ENCODE peak calls at places on chromosome 17, in eight cellular contexts. U is CD8-positive, alpha-beta T cell; K is heart left ventricle; R is endothelial cell; E is breast epithelium; T is upper lobe of right lung; P is endodermal cell; M is GM06990. G is an unnamed sample.

GRCh38 chr17:74770498-74771318 is 5.4 kb downstream of the NAT9 start:
- DNase-seq in M (peak), R (peak), P (peak), T (peak), U (peak), K (peak), E (peak), G (peak)

GRCh38 chr17:73706428-73706827 is 62.2 kb upstream of the SDK2 start:
- DNase-seq in U (no peak), T (no peak), P (no peak), R (no peak), M (no peak), K (no peak), E (no peak), G (no peak)

GRCh38 chr17:70716551-70716950 is 547.2 kb downstream of the KCNJ2 start:
- DNase-seq in U (no peak), T (no peak), M (no peak), R (no peak), P (no peak), K (no peak), E (no peak), G (no peak)

GRCh38 chr17:17151055-17151454 is 55.1 kb downstream of the PLD6 start:
- DNase-seq in T (no peak), R (no peak), M (no peak), P (no peak), U (no peak), K (no peak), E (no peak), G (no peak)

GRCh38 chr17:9285602-9286001 is 264.3 kb downstream of the NTN1 start:
- DNase-seq in M (no peak), E (no peak), U (no peak), T (no peak), P (no peak), K (no peak), R (no peak), G (no peak)

GRCh38 chr17:82402865-82403264 is 15.3 kb upstream of the HEXD start:
- DNase-seq in R (no peak), M (no peak), U (no peak), E (no peak), P (no peak), K (no peak), T (no peak), G (peak)

GRCh38 chr17:65684631-65685030 is 123.2 kb upstream of the AXIN2 start:
- DNase-seq in R (no peak), E (no peak), P (no peak), T (no peak), K (no peak), U (no peak), M (no peak), G (no peak)

GRCh38 chr17:64315032-64315490 is 52.0 kb upstream of the TEX2 start:
- DNase-seq in R (no peak), K (peak), P (no peak), U (no peak), E (peak), T (peak), M (no peak), G (no peak)

GRCh38 chr17:28712037-28712704 is 483 bp upstream of the PROCA1 start:
- DNase-seq in R (peak), T (peak), E (no peak), M (peak), P (peak), K (peak), U (peak), G (peak)

GRCh38 chr17:75877752-75878173 is 618 bp downstream of the TRIM47 start:
- DNase-seq in E (peak), U (peak), M (peak), R (peak), P (peak), T (peak), K (peak), G (peak)

GRCh38 chr17:63140255-63140654 is 174.2 kb downstream of the TANC2 start:
- DNase-seq in E (no peak), U (no peak), P (no peak), T (no peak), M (peak), K (no peak), R (no peak), G (no peak)

GRCh38 chr17:4719684-4720221 is 9.3 kb downstream of the ARRB2 start:
- DNase-seq in E (no peak), P (no peak), T (no peak), U (no peak), M (no peak), R (no peak), K (no peak), G (no peak)

GRCh38 chr17:68290268-68290954 is 516 bp downstream of the SLC16A6 start:
- DNase-seq in K (peak), P (peak), M (peak), E (no peak), R (peak), U (peak), T (peak), G (peak)

GRCh38 chr17:4368341-4368740 is 1.9 kb upstream of the UBE2G1 start:
- DNase-seq in U (no peak), K (peak), R (no peak), P (no peak), M (no peak), T (no peak), E (no peak), G (no peak)

GRCh38 chr17:33050611-33051140 is 59.0 kb downstream of the SPACA3 start:
- DNase-seq in P (peak), E (no peak), M (no peak), T (no peak), U (no peak), K (no peak), R (no peak), G (no peak)

GRCh38 chr17:33053641-33054040 is 62.0 kb downstream of the SPACA3 start:
- DNase-seq in K (no peak), P (peak), T (no peak), E (no peak), R (no peak), M (no peak), U (no peak), G (no peak)

GRCh38 chr17:33052856-33053255 is 61.2 kb downstream of the SPACA3 start:
- DNase-seq in R (no peak), K (no peak), E (no peak), M (no peak), U (no peak), P (peak), T (no peak), G (no peak)

GRCh38 chr17:33046361-33047255 is 55.0 kb downstream of the SPACA3 start:
- DNase-seq in U (no peak), E (no peak), R (no peak), M (no peak), P (peak), K (no peak), T (no peak), G (no peak)

DNA sequence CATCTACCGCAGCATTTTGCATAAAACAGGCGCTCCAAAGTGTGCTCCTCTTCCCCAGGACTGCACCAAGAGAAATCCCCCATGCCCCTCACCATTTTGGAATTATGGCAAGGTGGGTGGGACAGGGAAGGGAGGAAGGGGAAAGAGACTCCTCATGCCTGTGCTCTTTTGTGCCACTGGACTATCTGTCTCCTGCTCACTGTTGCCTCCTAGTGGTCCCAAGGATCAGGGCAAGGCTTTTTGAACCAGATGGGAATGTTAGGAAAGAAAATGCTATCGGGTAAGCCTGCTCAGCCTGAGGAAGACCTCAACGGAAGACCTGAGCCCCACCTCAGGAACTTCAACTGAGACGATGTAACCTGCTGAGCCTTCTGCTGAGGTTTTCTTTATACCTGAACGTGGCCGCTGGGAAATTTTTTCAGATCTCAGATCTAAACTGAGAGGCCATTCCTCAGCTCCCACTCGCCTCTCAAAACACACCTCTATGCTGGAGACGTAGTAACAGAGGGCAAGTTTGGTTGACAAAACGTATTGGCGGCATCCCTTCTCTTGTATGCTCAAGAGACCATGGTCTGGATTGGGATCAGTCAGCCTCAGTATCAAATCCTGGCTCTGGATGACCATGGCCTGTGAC is 58.3 kb downstream of the SPACA3 start:
- DNase-seq in U (no peak), M (no peak), T (no peak), K (no peak), E (no peak), R (peak), P (peak), G (peak)
- TF ChIP-seq CTCF in U (peak), M (peak), T (peak), K (peak), E (peak), R (peak), P (peak), G (peak)

DNA sequence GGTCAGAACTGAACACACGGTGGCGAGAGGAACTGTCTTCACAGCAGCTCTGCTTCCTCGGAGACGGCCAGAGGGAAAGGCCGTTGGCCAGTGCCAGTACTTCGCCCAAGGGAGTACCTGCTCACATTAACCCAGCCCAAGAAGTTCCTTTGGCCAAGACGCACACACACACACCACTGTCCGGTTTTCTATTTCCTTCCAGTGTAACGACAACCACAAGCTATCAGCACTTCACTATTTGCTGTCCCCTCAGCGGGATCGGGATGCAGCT is 735 bp upstream of the GGNBP2 start:
- DNase-seq in R (no peak), M (no peak), T (no peak), U (no peak), P (peak), E (no peak), K (peak), G (peak)
- TF ChIP-seq CTCF in R (no peak), M (peak), T (no peak), U (no peak), P (peak), E (no peak), K (no peak), G (no peak)

DNA sequence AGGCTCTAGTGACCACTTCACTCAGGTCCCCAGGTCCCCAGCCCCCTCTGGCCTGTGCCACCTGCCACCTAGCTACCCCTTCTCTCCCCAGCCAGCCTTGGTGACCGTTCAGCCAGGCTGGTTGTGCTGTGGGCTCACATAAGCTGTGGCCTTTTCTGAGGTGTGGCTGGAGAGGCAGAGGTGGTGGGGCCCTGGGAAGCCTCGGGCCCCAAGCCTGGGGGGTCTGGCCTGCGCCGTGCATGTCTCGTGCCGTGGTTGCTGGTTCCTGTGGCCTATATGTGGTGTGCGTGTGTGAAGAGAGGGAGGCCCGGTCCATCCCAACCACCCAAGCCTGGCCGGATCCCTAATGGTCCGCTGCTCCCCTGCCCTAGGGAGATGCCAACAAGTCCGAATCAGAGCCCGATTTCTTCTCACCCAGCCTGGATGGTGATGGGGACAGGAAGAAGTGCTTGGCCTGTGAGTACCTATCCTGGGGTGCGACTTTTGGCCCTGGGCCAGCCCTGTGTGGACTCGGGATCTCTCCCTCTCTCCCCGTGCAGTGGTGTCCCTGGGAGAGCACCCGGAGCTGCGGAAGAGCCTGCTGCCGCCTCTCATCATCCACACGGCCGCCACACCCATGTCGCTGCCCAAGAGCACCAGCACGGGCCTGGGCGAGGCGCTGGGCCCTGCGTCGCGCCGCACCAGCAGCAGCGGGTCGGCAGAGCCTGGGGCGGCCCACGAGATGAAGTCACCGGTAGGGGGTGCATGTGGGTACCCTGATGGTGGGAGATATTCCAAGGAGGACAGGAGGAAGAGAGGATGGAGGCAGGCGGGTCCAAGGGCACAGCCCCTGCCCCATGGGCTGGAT is 35.9 kb downstream of the CACNA1G start:
- DNase-seq in M (no peak), T (no peak), R (peak), U (no peak), E (no peak), K (no peak), P (peak), G (no peak)
- TF ChIP-seq CTCF in M (peak), T (peak), R (peak), U (no peak), E (no peak), K (no peak), P (peak), G (no peak)

GRCh38 chr17:71793550-71793949 is 327.3 kb upstream of the SOX9 start:
- DNase-seq in T (no peak), P (no peak), K (no peak), M (no peak), R (no peak), U (no peak), E (no peak), G (no peak)

GRCh38 chr17:71792966-71793365 is 327.9 kb upstream of the SOX9 start:
- DNase-seq in E (no peak), R (no peak), P (no peak), T (no peak), M (no peak), K (no peak), U (no peak), G (no peak)

GRCh38 chr17:71791311-71791710 is 329.5 kb upstream of the SOX9 start:
- DNase-seq in E (no peak), P (no peak), T (no peak), M (no peak), K (no peak), R (no peak), U (no peak), G (no peak)

DNA sequence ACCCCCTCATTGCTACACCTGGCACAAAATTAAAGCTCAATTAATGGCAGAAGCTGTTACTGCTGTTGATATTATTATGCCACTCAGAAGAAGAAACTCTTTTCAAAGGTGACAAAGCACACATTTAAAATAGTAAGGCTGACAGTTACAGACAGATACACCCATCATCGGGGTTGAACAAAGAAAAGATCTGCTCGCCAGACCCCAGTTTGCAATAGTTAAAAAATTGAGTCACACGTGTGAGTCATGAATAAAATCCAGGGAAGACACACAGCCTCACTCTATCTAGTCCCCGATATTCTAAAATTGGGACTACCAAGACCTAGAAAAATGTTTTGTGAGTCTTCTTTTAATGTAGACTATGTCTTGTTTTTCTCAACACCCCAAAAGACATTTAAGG is 330.0 kb upstream of the SOX9 start:
- DNase-seq in T (no peak), R (no peak), U (no peak), P (no peak), K (no peak), M (no peak), E (no peak), G (no peak)
- TF ChIP-seq CTCF in T (no peak), R (no peak), U (no peak), P (no peak), K (no peak), M (no peak), E (no peak), G (no peak)

GRCh38 chr17:45236002-45236606 is 14.4 kb downstream of the FMNL1 start:
- DNase-seq in P (no peak), M (no peak), T (no peak), E (no peak), K (no peak), R (no peak), U (no peak), G (no peak)
- TF ChIP-seq CTCF in P (peak), M (no peak), T (peak), E (no peak), K (peak), R (peak), U (peak), G (no peak)

DNA sequence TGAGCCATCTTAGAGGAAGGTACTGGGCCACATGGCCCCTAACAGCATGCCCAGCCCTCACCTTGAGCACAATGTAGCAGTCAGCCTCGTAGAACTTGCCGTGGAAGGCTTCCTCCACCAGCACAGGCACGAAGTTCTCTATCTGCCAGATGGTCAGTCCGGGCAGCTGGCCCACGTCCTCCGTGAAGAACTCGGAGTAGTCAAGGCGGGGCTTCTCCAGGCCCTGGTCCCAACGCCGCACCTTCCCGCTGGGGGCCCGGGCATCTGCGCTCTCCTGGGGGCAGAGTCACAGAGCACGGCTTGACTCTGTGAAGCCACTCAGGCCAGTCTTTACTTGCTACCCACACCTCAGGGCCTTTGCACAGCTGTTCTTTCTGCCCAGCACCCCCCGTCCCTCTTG is 7.3 kb downstream of the FLII start:
- DNase-seq in M (no peak), K (no peak), P (no peak), R (no peak), E (no peak), U (no peak), T (no peak), G (no peak)
- TF ChIP-seq CTCF in M (no peak), K (no peak), P (no peak), R (no peak), E (no peak), U (no peak), T (no peak), G (no peak)

DNA sequence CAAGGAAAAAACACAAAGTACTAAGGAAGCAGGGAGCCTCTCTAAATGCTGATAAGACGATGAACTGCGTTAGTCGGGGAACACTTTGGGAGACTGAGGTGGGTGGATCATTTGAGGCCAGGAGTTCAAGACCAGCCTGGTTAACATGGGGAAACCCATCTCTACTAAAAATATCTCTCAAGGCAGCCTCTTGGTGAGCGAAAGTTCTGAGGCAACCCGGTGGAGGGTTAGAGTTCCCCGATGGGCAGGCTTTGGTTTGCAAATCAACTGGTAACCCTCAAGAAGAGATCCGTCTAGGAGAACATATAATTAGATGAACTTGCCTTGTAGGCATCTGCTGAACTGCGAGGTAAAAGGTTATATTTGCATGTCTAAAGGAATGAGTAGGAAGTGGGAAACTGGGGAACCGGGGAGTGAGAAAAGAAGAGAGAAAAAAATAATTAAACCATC is 44.6 kb downstream of the WSB1 start:
- DNase-seq in K (no peak), R (no peak), P (no peak), T (no peak), E (no peak), M (peak), U (no peak), G (no peak)
- TF ChIP-seq CTCF in K (no peak), R (no peak), P (no peak), T (no peak), E (no peak), M (no peak), U (no peak), G (no peak)

GRCh38 chr17:6472517-6472916 is 28.3 kb downstream of the PIMREG start:
- DNase-seq in P (peak), K (no peak), E (no peak), R (no peak), T (no peak), U (no peak), M (no peak), G (no peak)

GRCh38 chr17:6470751-6471521 is 26.7 kb downstream of the PIMREG start:
- DNase-seq in P (no peak), K (no peak), R (no peak), M (no peak), T (no peak), E (no peak), U (no peak), G (no peak)

GRCh38 chr17:6473128-6473767 is 29.0 kb downstream of the PIMREG start:
- DNase-seq in T (peak), R (peak), E (peak), P (peak), M (peak), U (peak), K (peak), G (peak)

GRCh38 chr17:6470146-6470718 is 26.0 kb downstream of the PIMREG start:
- DNase-seq in E (no peak), U (no peak), P (no peak), R (no peak), K (no peak), T (no peak), M (no peak), G (no peak)

DNA sequence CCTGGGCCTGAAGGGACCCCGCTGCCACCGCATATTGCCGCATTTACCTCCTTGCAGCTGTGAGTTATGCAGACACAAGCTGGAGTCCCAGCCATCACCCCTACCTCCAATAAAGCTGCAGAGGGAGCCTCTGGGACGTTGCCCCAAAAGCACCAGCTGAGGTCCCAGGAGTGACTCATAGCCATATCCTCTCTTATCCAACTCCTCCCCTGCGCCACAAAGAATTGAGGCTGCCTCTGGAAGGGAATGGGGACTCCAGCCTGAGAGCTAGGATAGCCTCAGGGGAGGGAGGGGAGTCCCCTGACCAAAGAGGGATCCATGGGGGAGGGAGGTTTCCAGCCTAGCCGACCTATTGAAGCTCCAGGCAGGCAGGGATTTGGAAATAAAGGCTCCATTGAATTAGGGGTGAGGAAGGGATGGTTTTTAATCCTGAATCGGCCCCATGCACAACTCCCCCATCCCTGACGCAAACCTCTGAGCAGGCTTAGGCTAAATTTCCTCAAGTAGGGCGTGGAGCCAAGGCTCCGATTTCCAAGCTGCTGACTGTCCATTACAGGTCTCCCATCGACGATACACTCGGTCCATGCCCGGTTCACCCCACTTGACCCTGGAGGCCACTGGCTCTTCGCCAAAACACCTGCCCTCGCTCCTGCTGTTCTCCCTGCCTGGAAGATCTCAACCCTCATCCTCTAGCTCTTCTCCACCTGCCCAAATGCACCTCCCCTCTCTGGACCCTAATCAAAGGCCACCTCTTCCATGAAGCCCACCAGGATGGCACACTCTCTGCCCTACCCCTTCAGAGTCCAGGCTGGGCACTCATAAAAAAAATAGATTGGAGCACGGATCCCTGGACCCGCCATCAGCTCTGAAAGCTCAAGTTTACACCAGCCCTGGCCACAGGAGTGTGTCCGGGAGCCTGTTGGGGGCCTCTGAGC is 27.5 kb downstream of the PIMREG start:
- DNase-seq in E (no peak), R (no peak), K (no peak), P (peak), U (no peak), T (no peak), M (no peak), G (no peak)
- TF ChIP-seq CTCF in E (no peak), R (no peak), K (no peak), P (no peak), U (no peak), T (no peak), M (no peak), G (no peak)

G was measured in GM13976.